ENCODE peak calls at places on chromosomes 1 and 21, in eight cellular contexts. C is CD8-positive, alpha-beta memory T cell; Z is fibroblast of lung; U is prostate gland; D is ascending aorta; S is DND-41; P is IMR-90; B is heart left ventricle. W is an unnamed sample.
A peak's percentile ranks its signal among the peaks of the same experiment; 100 is the strongest.

GRCh38 chr1:155193275-155193990 is 14.3 kb downstream of the THBS3 start:
- DNase-seq in C (peak; percentile 55), P (peak; percentile 81), S (peak; percentile 72), B (peak; percentile 89), D (peak; percentile 61), U (peak; percentile 75), Z (peak; percentile 88), W (peak; percentile 81)

GRCh38 chr1:107652976-107653375 is 312.0 kb downstream of the VAV3 start:
- DNase-seq in U (no peak), C (no peak), P (no peak), D (no peak), B (no peak), Z (no peak), S (no peak), W (no peak)

GRCh38 chr1:111275079-111275478 is 15.6 kb upstream of the CHIA start:
- DNase-seq in C (no peak), Z (peak; percentile 85), P (peak; percentile 31), S (no peak), U (no peak), D (no peak), B (peak; percentile 71), W (peak; percentile 25)

GRCh38 chr21:26820473-26820872 is 24.7 kb downstream of the ADAMTS1 start:
- DNase-seq in B (no peak), D (no peak), P (no peak), Z (no peak), S (no peak), U (no peak), C (no peak), W (no peak)

GRCh38 chr1:8831329-8831728 is 13.9 kb upstream of the RERE start:
- DNase-seq in B (no peak), Z (no peak), S (no peak), U (no peak), P (no peak), C (no peak), D (no peak), W (no peak)

GRCh38 chr1:219710529-219711194 is 97.8 kb upstream of the ZC3H11B start:
- DNase-seq in U (no peak), Z (peak; percentile 99), C (no peak), D (no peak), P (peak; percentile 84), B (no peak), S (no peak), W (no peak)

GRCh38 chr21:46379691-46380090 is 55.7 kb downstream of the PCNT start:
- DNase-seq in B (no peak), P (no peak), U (no peak), Z (no peak), C (no peak), D (no peak), S (no peak), W (no peak)

GRCh38 chr1:63701187-63701586 is 72.6 kb upstream of the ROR1 start:
- DNase-seq in P (no peak), B (peak; percentile 52), S (no peak), D (no peak), U (no peak), Z (no peak), C (no peak), W (no peak)

GRCh38 chr1:242043165-242043564 is 44.3 kb upstream of the MAP1LC3C start:
- DNase-seq in U (no peak), D (no peak), C (no peak), P (no peak), Z (no peak), S (no peak), B (no peak), W (no peak)

GRCh38 chr1:248782311-248782887 is 26.8 kb upstream of the LYPD8 start:
- DNase-seq in D (no peak), C (no peak), U (no peak), P (no peak), S (no peak), Z (no peak), B (no peak), W (no peak)

GRCh38 chr1:27594542-27595510 is 9.1 kb downstream of the AHDC1 start:
- DNase-seq in C (no peak), B (no peak), D (no peak), S (no peak), Z (peak; percentile 71), P (peak; percentile 57), U (no peak), W (no peak)

GRCh38 chr1:165284471-165284870 is 72.0 kb downstream of the LMX1A start:
- DNase-seq in Z (no peak), S (no peak), P (no peak), C (no peak), B (no peak), U (peak; percentile 61), D (no peak), W (no peak)

GRCh38 chr1:63024132-63024531 is 240.2 kb downstream of the ATG4C start:
- DNase-seq in U (no peak), D (no peak), Z (no peak), B (no peak), S (no peak), P (peak; percentile 0), C (no peak), W (no peak)

GRCh38 chr1:89938171-89939055 is 56.5 kb upstream of the ZNF326 start:
- DNase-seq in S (no peak), P (peak; percentile 48), U (no peak), Z (peak; percentile 75), C (no peak), D (no peak), B (no peak), W (no peak)

GRCh38 chr1:112033422-112034120 is 44.1 kb upstream of the KCND3 start:
- DNase-seq in U (no peak), S (no peak), C (no peak), D (no peak), P (no peak), B (no peak), Z (no peak), W (no peak)

DNA sequence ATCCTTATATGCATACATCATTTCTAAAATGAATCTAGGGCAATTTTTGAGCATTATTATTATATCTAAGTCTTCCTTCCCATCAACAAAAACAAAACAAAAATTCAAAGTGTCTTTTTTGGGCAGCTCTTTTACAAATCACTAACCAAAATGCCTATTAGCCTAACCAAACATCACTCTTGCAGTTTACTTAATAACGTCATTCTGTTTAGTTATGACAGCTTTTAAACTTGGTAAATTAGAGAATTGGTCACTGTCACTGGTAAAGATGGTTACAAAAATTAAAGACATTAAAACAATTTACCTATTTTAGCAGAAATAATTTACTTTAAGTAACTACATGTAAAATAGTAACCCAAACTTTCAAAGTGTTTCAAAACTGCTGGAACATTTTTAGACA is 2.8 kb downstream of the ARHGAP29 start:
- DNase-seq in S (no peak), Z (no peak), P (no peak), D (no peak), U (no peak), B (no peak), C (no peak), W (no peak)
- H3K27ac ChIP-seq in S (no peak overlapping the region), Z (no peak overlapping the region), P (no peak overlapping the region), D (no peak overlapping the region), U (no peak overlapping the region), B (no peak overlapping the region), C (no peak overlapping the region), W (peak overlapping the region; percentile 3)

GRCh38 chr1:3610165-3610822 is 1.0 kb downstream of the MEGF6 start:
- DNase-seq in D (no peak), Z (no peak), U (no peak), C (no peak), S (no peak), P (no peak), B (no peak), W (no peak)
- H3K4me3 ChIP-seq in D (peak overlapping the region; percentile 59), Z (no peak overlapping the region), U (no peak overlapping the region), C (no peak overlapping the region), S (no peak overlapping the region), P (no peak overlapping the region), B (peak overlapping the region; percentile 44), W (no peak overlapping the region)

DNA sequence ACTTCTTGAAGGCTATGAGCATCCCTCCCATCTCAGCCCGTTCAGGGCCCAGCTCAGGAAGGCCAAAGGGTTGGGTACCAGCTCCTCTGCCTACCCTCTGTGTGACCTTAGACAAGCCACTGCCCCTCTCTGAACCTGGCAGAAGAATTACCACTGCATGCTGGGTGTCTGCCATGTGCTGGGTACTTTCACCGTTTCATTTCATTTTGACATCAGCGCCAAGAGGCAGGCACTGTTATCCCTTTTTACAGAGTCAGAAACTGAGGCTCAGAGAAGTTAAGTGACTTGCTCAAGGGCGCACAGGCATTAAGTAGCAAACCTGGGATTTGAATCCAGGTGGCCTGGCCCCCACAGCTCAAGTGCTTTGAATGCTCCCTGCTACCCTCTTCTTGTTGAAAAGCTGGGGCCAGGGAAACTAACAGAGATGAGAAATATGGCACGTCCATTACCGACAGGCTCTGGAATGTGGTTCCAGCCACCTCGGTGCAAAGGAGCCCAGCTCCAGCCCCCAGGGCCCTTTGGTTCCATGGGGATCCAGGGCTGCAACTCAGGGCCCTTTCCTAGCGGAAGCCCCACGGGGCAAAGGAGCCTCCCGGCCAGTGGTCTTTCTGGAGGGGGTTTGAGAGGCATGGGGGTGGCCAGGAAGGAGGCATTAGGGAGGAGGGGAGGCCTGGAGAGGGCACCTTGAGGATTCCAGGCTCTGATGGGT is 6.5 kb downstream of the TMEM82 start:
- DNase-seq in S (no peak), P (no peak), Z (no peak), C (no peak), B (no peak), D (no peak), U (no peak), W (no peak)
- H3K27ac ChIP-seq in S (no peak overlapping the region), P (no peak overlapping the region), Z (no peak overlapping the region), C (no peak overlapping the region), B (no peak overlapping the region), D (peak overlapping the region; percentile 96), U (no peak overlapping the region), W (no peak overlapping the region)

DNA sequence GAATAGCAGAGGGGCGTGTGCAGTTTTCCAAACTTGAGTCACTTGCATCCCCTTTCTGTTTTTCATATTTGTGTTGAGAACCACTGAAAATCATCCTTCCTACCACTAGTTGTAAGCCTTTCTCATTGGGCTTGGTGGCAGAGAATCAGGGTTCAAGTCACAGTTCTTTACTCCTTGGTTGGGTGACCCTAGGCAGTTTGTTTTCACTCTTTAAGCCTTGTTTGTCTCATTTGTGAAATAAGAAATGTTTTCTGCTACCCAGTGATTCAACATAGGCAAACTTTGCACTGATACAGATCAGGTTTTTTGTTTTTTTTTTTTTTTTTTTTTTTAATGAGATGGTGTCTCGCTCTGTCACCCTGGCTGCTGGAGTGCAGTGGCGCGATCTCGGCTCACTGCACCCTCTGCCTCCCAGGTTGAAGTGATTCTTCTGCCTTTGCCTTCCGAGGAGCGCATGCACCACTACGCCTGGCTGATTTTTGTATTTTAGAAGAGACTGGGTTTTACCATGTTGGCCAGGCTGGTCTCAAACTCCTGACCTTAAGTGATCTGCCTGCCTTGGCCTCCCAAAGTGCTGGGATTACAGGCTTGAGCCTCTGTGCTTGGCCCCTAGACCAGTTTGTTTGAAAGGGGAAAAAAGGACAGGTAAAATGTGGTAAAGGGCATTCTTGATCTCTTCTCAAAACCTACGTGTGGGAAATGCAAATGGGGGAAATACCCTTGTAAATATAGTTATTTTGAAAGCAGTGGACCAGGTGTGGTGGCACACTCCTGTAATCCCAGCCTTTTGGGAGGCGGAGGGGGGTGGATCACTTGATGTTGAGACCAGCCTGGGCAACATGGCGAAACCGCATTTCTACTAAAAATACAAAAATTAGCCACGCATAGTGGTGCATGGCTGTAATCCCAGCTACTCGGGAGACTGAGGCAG is 3.2 kb downstream of the CLIC4 start:
- DNase-seq in P (no peak), Z (no peak), B (no peak), C (no peak), U (no peak), S (no peak), D (no peak), W (no peak)
- H3K4me3 ChIP-seq in P (peak overlapping the region; percentile 25), Z (peak overlapping the region; percentile 99), B (peak overlapping the region; percentile 79), C (no peak overlapping the region), U (no peak overlapping the region), S (no peak overlapping the region), D (peak overlapping the region; percentile 99), W (peak overlapping the region; percentile 81)